ENCODE peak calls at places on chromosomes 4 and X, in nine cellular contexts. X is HTR-8/SVneo, O is left colon, C is mucosa of descending colon, E is COR-L47, I is germinal center, R is ELR, G is HT-29, F is mesenchymal stem cell. H is an unnamed sample.

GRCh38 chr4:37816719-37817118 is 9.8 kb upstream of the PGM2 start:
- DNase-seq in I (no peak), G (no peak), X (no peak), F (no peak), C (no peak), O (no peak), R (no peak), E (no peak), H (no peak)

GRCh38 chr4:20646287-20646686 is 54.0 kb upstream of the PACRGL start:
- DNase-seq in C (no peak), R (no peak), F (no peak), O (no peak), I (no peak), X (no peak), G (no peak), E (no peak), H (no peak)

GRCh38 chr4:151260526-151260925 is 16.4 kb upstream of the PRSS48 start:
- DNase-seq in C (no peak), F (no peak), I (no peak), O (no peak), G (no peak), R (peak; percentile 61), E (no peak), X (no peak), H (no peak)

GRCh38 chr4:114015444-114015899 is 36.0 kb upstream of the ARSJ start:
- DNase-seq in X (peak; percentile 83), E (peak; percentile 39), F (peak; percentile 96), O (no peak), G (peak; percentile 71), C (no peak), R (peak; percentile 99), I (no peak), H (no peak)

GRCh38 chrX:115268421-115268820 is 21.1 kb upstream of the LUZP4 start:
- DNase-seq in R (peak; percentile 32), I (no peak), C (no peak), F (no peak), G (peak; percentile 30), E (peak; percentile 1), O (no peak), X (no peak), H (no peak)

GRCh38 chrX:46333550-46333949 is 211.7 kb downstream of the ZNF674 start:
- DNase-seq in G (peak; percentile 78), E (no peak), X (no peak), F (no peak), O (peak; percentile 13), I (no peak), C (no peak), R (peak; percentile 8), H (no peak)

GRCh38 chr4:76733380-76733779 is 164.6 kb downstream of the SOWAHB start:
- DNase-seq in R (no peak), X (no peak), E (peak; percentile 97), C (peak; percentile 59), I (no peak), F (no peak), O (peak; percentile 40), G (peak; percentile 42), H (no peak)

GRCh38 chr4:114729339-114729738 is 130.7 kb downstream of the UGT8 start:
- DNase-seq in R (no peak), X (no peak), C (no peak), F (no peak), G (no peak), I (no peak), O (no peak), E (peak; percentile 51), H (no peak)

GRCh38 chrX:109936598-109936997 is 66.3 kb upstream of the TMEM164 start:
- DNase-seq in O (no peak), G (no peak), R (peak; percentile 3), F (no peak), X (no peak), C (no peak), I (no peak), E (no peak), H (no peak)

GRCh38 chrX:129665916-129666644 is 11.3 kb upstream of the APLN start:
- DNase-seq in C (no peak), E (no peak), F (peak; percentile 72), R (peak; percentile 89), I (no peak), G (peak; percentile 30), O (no peak), X (peak; percentile 29), H (no peak)

GRCh38 chr4:13329963-13330362 is 154.2 kb downstream of the RAB28 start:
- DNase-seq in G (no peak), C (no peak), O (no peak), I (no peak), F (peak; percentile 21), R (peak; percentile 59), E (no peak), X (no peak), H (no peak)

GRCh38 chr4:20591571-20592455 is 108.4 kb upstream of the PACRGL start:
- DNase-seq in C (no peak), X (no peak), F (no peak), R (no peak), E (no peak), O (no peak), I (no peak), G (no peak), H (no peak)

GRCh38 chrX:107447642-107448041 is 1.8 kb upstream of the FRMPD3 start:
- DNase-seq in X (no peak), O (no peak), F (no peak), E (no peak), G (no peak), C (no peak), R (no peak), I (no peak), H (no peak)

GRCh38 chr4:8005814-8006215 is 66.2 kb upstream of the AFAP1 start:
- DNase-seq in C (no peak), F (no peak), X (no peak), R (no peak), E (no peak), I (no peak), O (no peak), G (no peak), H (no peak)

H was measured in AML-193.